ENCODE peak calls at places on chromosome 11, in eight cellular contexts. One of them, this sample, is unnamed.

GRCh38 chr11:133824593-133824992 is 20.7 kb downstream of the SPATA19 start:
- DNase-seq in mucosa of descending colon: no peak
- DNase-seq in astrocyte of the cerebellum: no peak
- DNase-seq in GM12865: no peak
- DNase-seq in GM06990: no peak
- DNase-seq in IMR-90: no peak
- DNase-seq in CD14-positive monocyte: no peak
- DNase-seq in uterus: no peak
- DNase-seq in this sample: no peak

GRCh38 chr11:119378851-119379465 is 2.5 kb downstream of the USP2 start:
- DNase-seq in uterus: no peak
- DNase-seq in GM12865: no peak
- DNase-seq in CD14-positive monocyte: no peak
- DNase-seq in IMR-90: no peak
- DNase-seq in astrocyte of the cerebellum: no peak
- DNase-seq in mucosa of descending colon: no peak
- DNase-seq in GM06990: no peak
- DNase-seq in this sample: peak

GRCh38 chr11:119493712-119494111 is 70.7 kb upstream of the THY1 start:
- DNase-seq in IMR-90: peak
- DNase-seq in uterus: no peak
- DNase-seq in GM12865: peak
- DNase-seq in astrocyte of the cerebellum: no peak
- DNase-seq in CD14-positive monocyte: no peak
- DNase-seq in GM06990: no peak
- DNase-seq in mucosa of descending colon: peak
- DNase-seq in this sample: peak

GRCh38 chr11:1844221-1845094 is 5.7 kb downstream of the TNNI2 start:
- DNase-seq in astrocyte of the cerebellum: no peak
- DNase-seq in GM12865: no peak
- DNase-seq in IMR-90: no peak
- DNase-seq in CD14-positive monocyte: peak
- DNase-seq in uterus: no peak
- DNase-seq in mucosa of descending colon: peak
- DNase-seq in GM06990: no peak
- DNase-seq in this sample: no peak

GRCh38 chr11:112157274-112157766 is 6.6 kb downstream of the IL18 start:
- DNase-seq in GM12865: no peak
- DNase-seq in mucosa of descending colon: no peak
- DNase-seq in GM06990: no peak
- DNase-seq in CD14-positive monocyte: peak
- DNase-seq in IMR-90: peak
- DNase-seq in uterus: no peak
- DNase-seq in astrocyte of the cerebellum: peak
- DNase-seq in this sample: no peak

GRCh38 chr11:12086271-12087074 is 23.9 kb upstream of the MICAL2 start:
- DNase-seq in GM12865: no peak
- DNase-seq in mucosa of descending colon: peak
- DNase-seq in astrocyte of the cerebellum: peak
- DNase-seq in uterus: peak
- DNase-seq in GM06990: no peak
- DNase-seq in IMR-90: peak
- DNase-seq in CD14-positive monocyte: no peak
- DNase-seq in this sample: no peak

GRCh38 chr11:100808904-100809491 is 121.9 kb downstream of the ARHGAP42 start:
- DNase-seq in IMR-90: peak
- DNase-seq in CD14-positive monocyte: no peak
- DNase-seq in astrocyte of the cerebellum: peak
- DNase-seq in mucosa of descending colon: no peak
- DNase-seq in uterus: no peak
- DNase-seq in GM12865: no peak
- DNase-seq in GM06990: no peak
- DNase-seq in this sample: no peak

GRCh38 chr11:65310756-65311155 is 3.9 kb upstream of the CDC42EP2 start:
- DNase-seq in IMR-90: peak
- DNase-seq in mucosa of descending colon: no peak
- DNase-seq in CD14-positive monocyte: no peak
- DNase-seq in astrocyte of the cerebellum: no peak
- DNase-seq in GM12865: no peak
- DNase-seq in GM06990: no peak
- DNase-seq in uterus: no peak
- DNase-seq in this sample: no peak

GRCh38 chr11:112241486-112241885 is 15.3 kb downstream of the PTS start:
- DNase-seq in GM06990: no peak
- DNase-seq in astrocyte of the cerebellum: peak
- DNase-seq in IMR-90: peak
- DNase-seq in GM12865: no peak
- DNase-seq in uterus: peak
- DNase-seq in CD14-positive monocyte: no peak
- DNase-seq in mucosa of descending colon: no peak
- DNase-seq in this sample: no peak

GRCh38 chr11:7527029-7527428 is 13.2 kb downstream of the PPFIBP2 start:
- DNase-seq in astrocyte of the cerebellum: no peak
- DNase-seq in IMR-90: no peak
- DNase-seq in CD14-positive monocyte: no peak
- DNase-seq in uterus: no peak
- DNase-seq in mucosa of descending colon: no peak
- DNase-seq in GM12865: peak
- DNase-seq in GM06990: no peak
- DNase-seq in this sample: no peak

GRCh38 chr11:108961095-108961494 is 296.2 kb downstream of the DDX10 start:
- DNase-seq in uterus: no peak
- DNase-seq in GM12865: peak
- DNase-seq in IMR-90: no peak
- DNase-seq in CD14-positive monocyte: no peak
- DNase-seq in GM06990: no peak
- DNase-seq in mucosa of descending colon: no peak
- DNase-seq in astrocyte of the cerebellum: no peak
- DNase-seq in this sample: no peak

GRCh38 chr11:57353461-57354251 is 15.5 kb downstream of the P2RX3 start:
- DNase-seq in GM12865: no peak
- DNase-seq in CD14-positive monocyte: no peak
- DNase-seq in uterus: no peak
- DNase-seq in GM06990: no peak
- DNase-seq in astrocyte of the cerebellum: no peak
- DNase-seq in IMR-90: no peak
- DNase-seq in mucosa of descending colon: no peak
- DNase-seq in this sample: no peak

GRCh38 chr11:131977231-131977630 is 606.8 kb downstream of the NTM start:
- DNase-seq in GM06990: no peak
- DNase-seq in CD14-positive monocyte: no peak
- DNase-seq in astrocyte of the cerebellum: peak
- DNase-seq in uterus: no peak
- DNase-seq in GM12865: no peak
- DNase-seq in mucosa of descending colon: no peak
- DNase-seq in IMR-90: peak
- DNase-seq in this sample: no peak

GRCh38 chr11:117456027-117456720 is 128.5 kb downstream of the CEP164 start:
- DNase-seq in GM12865: peak
- DNase-seq in CD14-positive monocyte: no peak
- DNase-seq in astrocyte of the cerebellum: no peak
- DNase-seq in uterus: no peak
- DNase-seq in GM06990: peak
- DNase-seq in IMR-90: no peak
- DNase-seq in mucosa of descending colon: no peak
- DNase-seq in this sample: peak

GRCh38 chr11:104526006-104526405 is 362.1 kb upstream of the PDGFD start:
- DNase-seq in IMR-90: no peak
- DNase-seq in uterus: no peak
- DNase-seq in astrocyte of the cerebellum: no peak
- DNase-seq in GM12865: no peak
- DNase-seq in GM06990: no peak
- DNase-seq in mucosa of descending colon: no peak
- DNase-seq in CD14-positive monocyte: no peak
- DNase-seq in this sample: no peak

GRCh38 chr11:48154162-48154561 is 62.4 kb upstream of the OR4B1 start:
- DNase-seq in IMR-90: peak
- DNase-seq in GM06990: no peak
- DNase-seq in mucosa of descending colon: no peak
- DNase-seq in GM12865: no peak
- DNase-seq in astrocyte of the cerebellum: no peak
- DNase-seq in uterus: no peak
- DNase-seq in CD14-positive monocyte: no peak
- DNase-seq in this sample: no peak

GRCh38 chr11:115920087-115920461 is 415.9 kb upstream of the CADM1 start:
- DNase-seq in IMR-90: peak
- DNase-seq in mucosa of descending colon: no peak
- DNase-seq in GM12865: no peak
- DNase-seq in GM06990: no peak
- DNase-seq in uterus: no peak
- DNase-seq in CD14-positive monocyte: no peak
- DNase-seq in astrocyte of the cerebellum: no peak
- DNase-seq in this sample: no peak

GRCh38 chr11:111913997-111914396 is 1.5 kb downstream of the HSPB2 start:
- DNase-seq in GM06990: no peak
- DNase-seq in mucosa of descending colon: no peak
- DNase-seq in uterus: peak
- DNase-seq in astrocyte of the cerebellum: no peak
- DNase-seq in GM12865: no peak
- DNase-seq in CD14-positive monocyte: no peak
- DNase-seq in IMR-90: peak
- DNase-seq in this sample: no peak

DNA sequence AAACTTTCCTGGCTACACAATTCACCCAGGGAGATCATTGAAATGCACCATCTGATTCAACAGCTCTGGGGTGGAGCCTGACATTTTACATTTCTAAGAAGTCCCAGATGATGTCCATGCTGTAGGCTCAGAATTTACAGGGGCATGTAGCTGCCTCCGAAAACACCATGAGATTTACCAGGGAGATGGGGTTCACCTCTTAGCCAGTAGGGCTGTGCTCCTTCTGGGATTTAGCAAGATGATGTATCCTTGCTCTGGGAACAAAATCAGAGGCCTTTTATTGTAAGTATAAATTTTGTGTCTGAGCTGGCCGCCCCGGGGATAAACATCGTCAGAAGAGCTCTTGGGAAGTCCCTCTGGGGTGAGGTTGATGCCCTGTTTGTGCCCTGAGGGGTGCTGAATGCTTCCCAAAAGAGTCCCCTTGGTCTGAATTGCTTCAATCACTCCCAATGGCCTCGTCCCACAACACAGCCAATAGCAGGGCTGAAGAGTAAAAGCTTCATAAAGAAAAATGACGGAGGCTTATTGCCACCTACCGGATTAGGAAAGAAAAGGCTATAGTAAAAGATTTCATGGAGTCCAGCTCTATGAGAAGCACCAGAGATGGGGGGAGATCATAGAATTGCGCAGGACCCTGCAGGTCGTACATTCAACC is 33.4 kb upstream of the API5 start:
- DNase-seq in uterus: no peak
- DNase-seq in GM06990: no peak
- DNase-seq in mucosa of descending colon: no peak
- DNase-seq in IMR-90: peak
- DNase-seq in GM12865: peak
- DNase-seq in CD14-positive monocyte: no peak
- DNase-seq in astrocyte of the cerebellum: no peak
- DNase-seq in this sample: no peak
- TF ChIP-seq CTCF in uterus: no peak
- TF ChIP-seq CTCF in GM06990: peak
- TF ChIP-seq CTCF in mucosa of descending colon: no peak
- TF ChIP-seq CTCF in IMR-90: peak
- TF ChIP-seq CTCF in GM12865: peak
- TF ChIP-seq CTCF in CD14-positive monocyte: no peak
- TF ChIP-seq CTCF in astrocyte of the cerebellum: peak
- TF ChIP-seq CTCF in this sample: no peak

DNA sequence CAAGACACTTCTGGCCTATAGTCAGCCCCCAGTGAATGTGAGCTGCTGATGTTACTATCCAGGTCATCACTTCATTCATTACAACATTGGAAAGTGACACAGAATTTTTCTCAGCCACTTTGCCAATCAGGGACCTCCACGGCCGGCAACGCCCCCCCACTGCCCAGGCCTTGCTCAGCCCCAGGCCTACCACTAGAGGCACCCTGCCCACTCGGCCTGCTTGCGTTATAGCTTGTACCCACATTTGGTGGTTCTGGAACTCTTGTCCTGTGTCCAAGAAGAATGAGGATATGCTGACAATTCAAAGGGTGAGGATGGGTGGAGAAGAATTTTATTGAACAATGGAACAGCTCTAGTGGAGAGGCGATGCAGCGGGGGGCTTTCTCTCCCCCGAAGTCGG is 96.2 kb downstream of the TSPAN18 start:
- DNase-seq in GM12865: peak
- DNase-seq in mucosa of descending colon: no peak
- DNase-seq in astrocyte of the cerebellum: no peak
- DNase-seq in GM06990: no peak
- DNase-seq in IMR-90: no peak
- DNase-seq in uterus: no peak
- DNase-seq in CD14-positive monocyte: no peak
- DNase-seq in this sample: no peak
- TF ChIP-seq CTCF in GM12865: peak
- TF ChIP-seq CTCF in mucosa of descending colon: no peak
- TF ChIP-seq CTCF in astrocyte of the cerebellum: peak
- TF ChIP-seq CTCF in GM06990: peak
- TF ChIP-seq CTCF in IMR-90: peak
- TF ChIP-seq CTCF in uterus: no peak
- TF ChIP-seq CTCF in CD14-positive monocyte: no peak
- TF ChIP-seq CTCF in this sample: no peak

GRCh38 chr11:34311126-34311525 is 46.7 kb downstream of the ABTB2 start:
- DNase-seq in GM06990: no peak
- DNase-seq in GM12865: no peak
- DNase-seq in uterus: no peak
- DNase-seq in mucosa of descending colon: no peak
- DNase-seq in astrocyte of the cerebellum: no peak
- DNase-seq in CD14-positive monocyte: no peak
- DNase-seq in IMR-90: no peak
- DNase-seq in this sample: no peak
- TF ChIP-seq CTCF in GM06990: no peak
- TF ChIP-seq CTCF in GM12865: no peak
- TF ChIP-seq CTCF in uterus: no peak
- TF ChIP-seq CTCF in mucosa of descending colon: no peak
- TF ChIP-seq CTCF in astrocyte of the cerebellum: no peak
- TF ChIP-seq CTCF in CD14-positive monocyte: no peak
- TF ChIP-seq CTCF in IMR-90: no peak
- TF ChIP-seq CTCF in this sample: no peak

DNA sequence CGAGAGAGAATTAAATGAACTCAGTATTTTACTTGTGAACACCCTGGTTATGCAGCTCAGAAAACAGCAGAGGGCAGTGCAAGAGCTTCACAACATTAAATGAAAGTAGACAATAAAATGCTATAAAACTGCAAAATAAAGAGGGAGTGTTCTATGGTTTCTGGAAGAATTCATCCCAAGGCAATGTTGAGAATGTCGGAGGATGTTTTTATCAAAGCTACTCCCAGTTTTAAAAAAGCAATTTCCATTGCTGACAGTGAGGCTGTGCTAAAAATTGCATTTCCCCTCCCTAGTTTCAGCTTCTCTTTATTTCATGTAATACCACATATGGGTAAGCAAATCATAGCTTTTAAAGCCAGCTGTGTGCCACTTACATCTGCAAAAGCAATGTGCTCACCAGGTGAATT is 296.9 kb downstream of the RAB38 start:
- DNase-seq in GM12865: peak
- DNase-seq in IMR-90: peak
- DNase-seq in mucosa of descending colon: no peak
- DNase-seq in GM06990: no peak
- DNase-seq in uterus: peak
- DNase-seq in CD14-positive monocyte: no peak
- DNase-seq in astrocyte of the cerebellum: peak
- DNase-seq in this sample: no peak
- TF ChIP-seq CTCF in GM12865: peak
- TF ChIP-seq CTCF in IMR-90: peak
- TF ChIP-seq CTCF in mucosa of descending colon: no peak
- TF ChIP-seq CTCF in GM06990: peak
- TF ChIP-seq CTCF in uterus: peak
- TF ChIP-seq CTCF in CD14-positive monocyte: no peak
- TF ChIP-seq CTCF in astrocyte of the cerebellum: peak
- TF ChIP-seq CTCF in this sample: no peak

This sample was measured in GM13976.